ENCODE peak calls at places on chromosome 3, in nine cellular contexts. L is body of pancreas, T is prostate gland, G is HAP-1, V is foreskin fibroblast, C is colonic mucosa, I is MM.1S, P is endothelial cell of umbilical vein, Q is breast epithelium. A is an unnamed sample.
A peak's percentile ranks its signal among the peaks of the same experiment; 100 is the strongest.

GRCh38 chr3:32640939-32641725 is 43.9 kb upstream of the CNOT10 start:
- DNase-seq in T (no peak), G (no peak), L (peak; percentile 2), P (no peak), V (peak; percentile 80), Q (no peak), I (no peak), C (peak; percentile 18), A (no peak)

GRCh38 chr3:101963902-101964362 is 114.6 kb downstream of the NFKBIZ start:
- DNase-seq in G (no peak), P (peak; percentile 34), T (no peak), L (no peak), V (peak; percentile 76), I (no peak), C (no peak), Q (no peak), A (no peak)

GRCh38 chr3:146865175-146865755 is 260.1 kb upstream of the PLSCR5 start:
- DNase-seq in P (no peak), G (peak; percentile 78), L (peak; percentile 8), C (no peak), V (no peak), Q (no peak), I (no peak), T (no peak), A (no peak)

GRCh38 chr3:30421261-30421660 is 185.1 kb upstream of the TGFBR2 start:
- DNase-seq in I (no peak), Q (no peak), P (no peak), L (no peak), C (no peak), T (no peak), V (peak; percentile 84), G (no peak), A (no peak)

GRCh38 chr3:325495-325894 is 128.9 kb downstream of the CHL1 start:
- DNase-seq in I (no peak), L (no peak), G (no peak), P (no peak), V (no peak), T (no peak), C (no peak), Q (no peak), A (no peak)

GRCh38 chr3:49181351-49181750 is 10.0 kb downstream of the KLHDC8B start:
- DNase-seq in Q (no peak), T (no peak), G (no peak), V (no peak), L (no peak), P (no peak), C (no peak), I (no peak), A (no peak)

GRCh38 chr3:147189016-147189415 is 217.3 kb downstream of the ZIC4 start:
- DNase-seq in L (no peak), I (no peak), G (no peak), T (no peak), P (no peak), C (no peak), V (no peak), Q (no peak), A (no peak)

GRCh38 chr3:124846189-124846588 is 41.0 kb downstream of the ITGB5 start:
- DNase-seq in I (no peak), L (no peak), Q (no peak), P (peak; percentile 7), V (peak; percentile 85), T (no peak), G (no peak), C (no peak), A (no peak)

GRCh38 chr3:45479627-45480026 is 91.3 kb downstream of the LARS2 start:
- DNase-seq in L (no peak), Q (no peak), I (no peak), C (no peak), T (no peak), P (no peak), G (no peak), V (peak; percentile 75), A (no peak)

GRCh38 chr3:187591051-187591450 is 79.1 kb downstream of the SST start:
- DNase-seq in G (no peak), C (no peak), L (no peak), I (no peak), V (no peak), Q (no peak), T (no peak), P (no peak), A (no peak)

GRCh38 chr3:168051579-168052183 is 44.0 kb downstream of the GOLIM4 start:
- DNase-seq in I (no peak), T (no peak), L (no peak), G (no peak), P (no peak), V (peak; percentile 64), Q (no peak), C (no peak), A (peak; percentile 50)

GRCh38 chr3:184352149-184352785 is 9.1 kb downstream of the CLCN2 start:
- DNase-seq in P (no peak), C (peak; percentile 95), G (no peak), I (no peak), V (no peak), L (peak; percentile 90), T (no peak), Q (no peak), A (no peak)

GRCh38 chr3:14700891-14701290 is 25.9 kb downstream of the C3orf20 start:
- DNase-seq in Q (no peak), C (no peak), T (no peak), P (no peak), V (no peak), I (no peak), G (no peak), L (no peak), A (no peak)

GRCh38 chr3:37456270-37456708 is 281.9 kb upstream of the LRRFIP2 start:
- DNase-seq in I (no peak), L (peak; percentile 35), P (no peak), C (peak; percentile 65), V (peak; percentile 16), T (peak; percentile 35), Q (no peak), G (no peak), A (no peak)

GRCh38 chr3:94671078-94671477 is 608.2 kb downstream of the NSUN3 start:
- DNase-seq in Q (no peak), G (no peak), L (no peak), C (no peak), V (no peak), P (no peak), T (no peak), I (no peak), A (no peak)

GRCh38 chr3:128173849-128174248 is 20.6 kb downstream of the EEFSEC start:
- DNase-seq in V (no peak), C (no peak), T (no peak), G (no peak), L (no peak), Q (no peak), I (no peak), P (no peak), A (no peak)

GRCh38 chr3:175404026-175404425 is 544.9 kb downstream of the NAALADL2 start:
- DNase-seq in T (no peak), L (peak; percentile 6), C (no peak), V (peak; percentile 46), P (no peak), G (no peak), Q (no peak), I (no peak), A (no peak)

GRCh38 chr3:23671901-23672589 is 133.7 kb upstream of the UBE2E1 start:
- DNase-seq in Q (no peak), C (peak; percentile 72), T (no peak), L (peak; percentile 6), P (peak; percentile 34), V (peak; percentile 52), I (no peak), G (no peak), A (no peak)
- H3K4me3 ChIP-seq in Q (peak overlapping the region; percentile 39), C (peak overlapping the region; percentile 16), T (no peak overlapping the region), L (no peak overlapping the region), P (no peak overlapping the region), V (peak overlapping the region; percentile 46), I (no peak overlapping the region), G (no peak overlapping the region), A (no peak overlapping the region)

DNA sequence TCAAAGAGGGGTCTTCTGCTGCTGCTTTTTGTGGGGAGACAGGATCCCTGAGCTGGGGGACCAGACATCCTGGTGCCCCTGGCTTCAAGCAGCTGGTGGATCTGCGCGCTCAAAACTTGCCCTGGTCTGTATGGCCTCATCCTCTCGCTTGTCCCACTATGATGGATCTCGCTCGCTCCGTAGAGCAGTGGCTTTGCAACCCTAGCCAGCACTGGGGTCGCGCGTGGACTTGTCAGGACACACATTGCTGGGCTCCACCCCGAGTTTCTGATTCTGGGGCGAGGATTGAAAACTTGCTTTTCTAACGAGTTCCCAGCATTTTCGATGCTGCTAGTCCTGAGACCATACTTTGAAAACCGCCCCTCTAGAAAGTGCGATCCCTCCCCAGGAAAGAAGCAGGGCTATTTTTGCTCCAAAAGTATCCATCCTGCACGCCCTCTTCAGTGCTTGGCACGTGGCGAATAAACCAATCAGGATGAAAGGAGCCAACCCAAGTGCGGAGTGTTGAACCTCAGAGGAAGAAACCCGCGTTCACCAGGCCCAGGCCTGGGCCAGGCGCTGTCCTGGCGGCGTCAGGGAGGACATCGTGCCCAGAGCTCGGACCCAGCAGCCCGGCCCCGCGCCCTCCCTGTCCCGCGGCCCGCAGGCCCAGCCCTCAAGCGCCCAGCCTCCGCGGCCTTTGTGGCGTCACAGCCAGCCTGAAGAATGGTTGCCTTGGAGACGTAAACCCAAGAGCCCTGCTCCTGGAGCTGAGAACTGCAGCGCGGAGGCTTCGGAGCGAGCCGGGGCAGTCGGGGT is at the start of gene CFAP100:
- DNase-seq in I (no peak), V (peak; percentile 24), C (no peak), G (no peak), Q (no peak), L (peak; percentile 45), T (no peak), P (peak; percentile 13), A (no peak)
- H3K4me3 ChIP-seq in I (no peak within 1 kb of the TSS), V (no peak within 1 kb of the TSS), C (no peak within 1 kb of the TSS), G (no peak within 1 kb of the TSS), Q (peak within 1 kb of the TSS; percentile 9), L (no peak within 1 kb of the TSS), T (no peak within 1 kb of the TSS), P (no peak within 1 kb of the TSS), A (no peak within 1 kb of the TSS)

GRCh38 chr3:119675188-119675874 is 1.9 kb downstream of the COX17 start:
- DNase-seq in Q (no peak), I (no peak), P (no peak), L (no peak), T (no peak), G (no peak), C (no peak), V (no peak), A (no peak)
- H3K4me3 ChIP-seq in Q (no peak overlapping the region), I (no peak overlapping the region), P (no peak overlapping the region), L (no peak overlapping the region), T (no peak overlapping the region), G (no peak overlapping the region), C (no peak overlapping the region), V (no peak overlapping the region), A (peak overlapping the region; percentile 85)

DNA sequence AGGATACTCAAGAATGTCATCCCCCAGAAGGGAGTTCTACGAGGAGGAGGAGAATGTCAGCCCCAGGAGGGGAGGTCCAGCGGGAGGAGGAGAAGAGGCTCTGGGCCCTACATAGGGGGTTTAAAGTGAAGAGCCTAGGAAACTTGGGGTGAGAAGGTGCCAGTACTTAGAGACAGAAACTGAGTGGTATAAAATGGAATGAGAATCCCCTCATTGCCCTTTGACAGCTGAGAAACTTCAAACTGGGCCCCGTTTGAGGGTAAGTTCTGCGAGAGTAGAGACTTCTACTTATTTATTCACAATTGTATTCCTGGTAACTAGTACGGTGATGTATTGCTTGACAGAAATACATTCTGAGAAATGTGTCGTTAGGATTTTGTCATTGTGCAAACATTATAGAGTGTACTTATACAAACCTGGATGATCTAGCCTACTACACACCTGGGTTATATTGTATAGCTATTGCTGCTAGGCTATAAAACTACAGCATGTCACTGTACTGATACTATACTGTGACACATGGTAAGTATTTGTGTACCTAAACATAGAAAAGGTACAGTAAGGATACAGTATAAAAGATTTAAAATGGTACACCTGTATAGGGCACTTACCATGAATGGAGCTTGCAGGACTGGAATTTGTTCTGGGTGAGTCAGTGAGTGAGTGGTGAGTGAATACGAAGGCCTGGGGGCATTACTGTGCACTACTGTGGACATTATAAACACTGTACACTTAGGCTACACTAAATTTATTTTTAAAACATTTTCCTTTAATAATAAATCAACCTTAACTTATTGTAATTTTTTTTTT is 62.0 kb downstream of the TSC22D2 start:
- DNase-seq in C (peak; percentile 51), L (no peak), T (no peak), V (peak; percentile 76), I (no peak), G (no peak), P (no peak), Q (no peak), A (no peak)
- H3K4me3 ChIP-seq in C (no peak overlapping the region), L (no peak overlapping the region), T (no peak overlapping the region), V (no peak overlapping the region), I (no peak overlapping the region), G (no peak overlapping the region), P (no peak overlapping the region), Q (no peak overlapping the region), A (no peak overlapping the region)